ENCODE peak calls at places on chromosomes 2 and 18, in eight cellular contexts. N is lung, V is adipocyte, O is aorta, E is spleen, U is cardiac muscle cell, X is neural progenitor cell, T is fibroblast of the aortic adventitia. W is an unnamed sample.

GRCh38 chr2:207467716-207468347 is 61.9 kb upstream of the CREB1 start:
- DNase-seq in U (peak; percentile 73), N (no peak), T (peak; percentile 83), O (no peak), V (peak; percentile 62), E (no peak), X (no peak), W (peak; percentile 71)

GRCh38 chr2:216651370-216651881 is 18.2 kb downstream of the IGFBP2 start:
- DNase-seq in N (no peak), E (peak; percentile 39), V (peak; percentile 95), U (peak; percentile 75), T (peak; percentile 76), O (no peak), X (no peak), W (no peak)

GRCh38 chr2:118440699-118441098 is 352.4 kb downstream of the INSIG2 start:
- DNase-seq in T (no peak), X (no peak), O (no peak), E (no peak), N (no peak), U (no peak), V (no peak), W (no peak)

GRCh38 chr2:191917430-191917881 is 70.6 kb upstream of the CAVIN2 start:
- DNase-seq in T (peak; percentile 78), U (peak; percentile 12), E (no peak), O (no peak), V (peak; percentile 68), N (no peak), X (no peak), W (no peak)

GRCh38 chr2:28358668-28359201 is 33.9 kb upstream of the FOSL2 start:
- DNase-seq in E (no peak), N (no peak), V (no peak), T (no peak), U (no peak), X (no peak), O (no peak), W (no peak)

GRCh38 chr2:194346189-194346588 is 1310.8 kb upstream of the SLC39A10 start:
- DNase-seq in T (no peak), E (no peak), U (no peak), O (no peak), V (no peak), X (peak; percentile 55), N (no peak), W (no peak)

GRCh38 chr18:33987206-33987605 is 237.5 kb downstream of the NOL4 start:
- DNase-seq in T (no peak), U (no peak), O (no peak), E (no peak), V (no peak), X (peak; percentile 14), N (no peak), W (no peak)

GRCh38 chr2:71777946-71778345 is 324.6 kb downstream of the DYSF start:
- DNase-seq in X (no peak), V (no peak), O (no peak), E (no peak), U (no peak), N (no peak), T (no peak), W (no peak)

GRCh38 chr18:61334951-61335736 is 1.9 kb downstream of the CDH20 start:
- DNase-seq in O (no peak), N (no peak), V (no peak), E (no peak), T (peak; percentile 11), X (no peak), U (peak; percentile 9), W (no peak)

GRCh38 chr2:46635442-46635841 is 156.1 kb downstream of the TMEM247 start:
- DNase-seq in N (no peak), U (no peak), X (no peak), V (no peak), T (peak; percentile 54), O (no peak), E (no peak), W (no peak)

GRCh38 chr2:119819846-119820245 is 60.1 kb downstream of the PTPN4 start:
- DNase-seq in O (no peak), U (no peak), E (no peak), T (no peak), N (no peak), X (no peak), V (no peak), W (no peak)

GRCh38 chr18:46278481-46279465 is 174.6 kb downstream of the HAUS1 start:
- DNase-seq in T (peak; percentile 55), U (peak; percentile 74), V (peak; percentile 48), E (no peak), O (no peak), X (no peak), N (no peak), W (no peak)

GRCh38 chr2:185970148-185970852 is 231.7 kb downstream of the FSIP2 start:
- DNase-seq in T (no peak), N (no peak), E (no peak), V (peak; percentile 5), X (peak; percentile 20), O (no peak), U (no peak), W (no peak)

GRCh38 chr2:172478353-172478752 is 51.0 kb downstream of the ITGA6 start:
- DNase-seq in U (no peak), X (no peak), T (no peak), O (no peak), V (no peak), E (no peak), N (no peak), W (no peak)

GRCh38 chr2:191357682-191358081 is 112.5 kb downstream of the MYO1B start:
- DNase-seq in T (no peak), N (no peak), O (no peak), X (no peak), V (no peak), U (no peak), E (no peak), W (no peak)

GRCh38 chr2:145380436-145381017 is 860.6 kb upstream of the ZEB2 start:
- DNase-seq in X (no peak), U (peak; percentile 53), N (no peak), O (no peak), E (no peak), V (peak; percentile 74), T (peak; percentile 78), W (no peak)

GRCh38 chr2:28390857-28391563 is 1.6 kb upstream of the FOSL2 start:
- DNase-seq in O (peak; percentile 93), T (no peak), U (peak; percentile 93), N (peak; percentile 77), E (peak; percentile 91), V (peak; percentile 88), X (peak; percentile 79), W (no peak)

GRCh38 chr2:144592500-144593256 is 72.8 kb upstream of the ZEB2 start:
- DNase-seq in N (no peak), U (no peak), O (no peak), T (no peak), V (no peak), X (no peak), E (no peak), W (no peak)

GRCh38 chr18:10421859-10422258 is 32.6 kb upstream of the APCDD1 start:
- DNase-seq in O (no peak), V (peak; percentile 65), T (peak; percentile 62), N (no peak), X (no peak), U (peak; percentile 71), E (no peak), W (no peak)

GRCh38 chr2:241582328-241582727 is 23.8 kb downstream of the BOK start:
- DNase-seq in N (no peak), V (no peak), E (no peak), O (peak; percentile 9), U (no peak), X (no peak), T (no peak), W (no peak)

GRCh38 chr2:217371681-217372297 is 511.9 kb upstream of the TNP1 start:
- DNase-seq in O (peak; percentile 80), T (no peak), X (peak; percentile 82), N (no peak), E (no peak), V (peak; percentile 26), U (no peak), W (no peak)

GRCh38 chr18:32110005-32110404 is 18.3 kb downstream of the RNF138 start:
- DNase-seq in X (no peak), V (no peak), E (no peak), N (no peak), O (no peak), U (no peak), T (no peak), W (no peak)

GRCh38 chr2:24245986-24246779 is 71.3 kb downstream of the FAM228A start:
- DNase-seq in X (no peak), V (no peak), N (no peak), O (no peak), T (no peak), U (no peak), E (no peak), W (no peak)

GRCh38 chr2:127573298-127573697 is 37.8 kb downstream of the MYO7B start:
- DNase-seq in O (no peak), V (no peak), E (no peak), T (no peak), N (no peak), X (no peak), U (no peak), W (no peak)

GRCh38 chr18:62523631-62524442 is 1.0 kb downstream of the ZCCHC2 start:
- DNase-seq in E (peak; percentile 93), N (peak; percentile 52), X (peak; percentile 52), V (peak; percentile 73), T (peak; percentile 42), U (peak; percentile 59), O (peak; percentile 83), W (peak; percentile 72)

GRCh38 chr2:100898035-100898689 is 78.2 kb downstream of the NPAS2 start:
- DNase-seq in E (no peak), N (no peak), V (no peak), O (no peak), X (no peak), U (no peak), T (no peak), W (no peak)

GRCh38 chr18:43846302-43846701 is 569.0 kb upstream of the SYT4 start:
- DNase-seq in V (no peak), T (no peak), E (no peak), O (no peak), N (no peak), U (no peak), X (peak; percentile 84), W (no peak)

GRCh38 chr18:43847164-43848091 is 570.1 kb upstream of the SYT4 start:
- DNase-seq in E (no peak), O (no peak), V (peak; percentile 79), U (peak; percentile 75), N (no peak), T (peak; percentile 56), X (peak; percentile 30), W (no peak)
- H3K4me3 ChIP-seq in E (no peak overlapping the region), O (no peak overlapping the region), V (peak overlapping the region; percentile 74), U (no peak overlapping the region), N (no peak overlapping the region), T (no peak overlapping the region), X (no peak overlapping the region), W (no peak overlapping the region)

GRCh38 chr2:88137833-88138232 is 10.0 kb upstream of the FABP1 start:
- DNase-seq in N (no peak), E (no peak), U (no peak), X (no peak), T (no peak), O (no peak), V (no peak), W (no peak)
- H3K4me3 ChIP-seq in N (no peak overlapping the region), E (no peak overlapping the region), U (no peak overlapping the region), X (no peak overlapping the region), T (no peak overlapping the region), O (no peak overlapping the region), V (no peak overlapping the region), W (no peak overlapping the region)

GRCh38 chr18:3217930-3218647 is 1.7 kb downstream of the MYOM1 start:
- DNase-seq in N (no peak), T (peak; percentile 27), V (peak; percentile 25), O (no peak), E (no peak), X (no peak), U (peak; percentile 33), W (no peak)
- H3K4me3 ChIP-seq in N (no peak overlapping the region), T (no peak overlapping the region), V (peak overlapping the region; percentile 67), O (peak overlapping the region; percentile 6), E (no peak overlapping the region), X (no peak overlapping the region), U (peak overlapping the region; percentile 56), W (no peak overlapping the region)

GRCh38 chr2:188976545-188977268 is 2.5 kb downstream of the COL3A1 start:
- DNase-seq in T (peak; percentile 86), O (no peak), V (peak; percentile 83), U (peak; percentile 80), E (no peak), X (no peak), N (no peak), W (no peak)
- H3K4me3 ChIP-seq in T (peak overlapping the region; percentile 86), O (peak overlapping the region; percentile 98), V (peak overlapping the region; percentile 98), U (no peak overlapping the region), E (peak overlapping the region; percentile 17), X (no peak overlapping the region), N (no peak overlapping the region), W (no peak overlapping the region)